ENCODE peak calls at places on chromosome 15, in ten cellular contexts. One of them, this sample, is unnamed.

GRCh38 chr15:42937143-42937542 is 16.6 kb upstream of the TTBK2 start:
- DNase-seq in stomach: no peak
- DNase-seq in cardiac muscle cell: no peak
- DNase-seq in hepatocyte: no peak
- DNase-seq in upper lobe of right lung: no peak
- DNase-seq in MM.1S: no peak
- DNase-seq in right atrium auricular region: no peak
- DNase-seq in HFF-Myc: no peak
- DNase-seq in ovary: no peak
- DNase-seq in body of pancreas: no peak
- DNase-seq in this sample: no peak

GRCh38 chr15:100284701-100285100 is 57.1 kb downstream of the ADAMTS17 start:
- DNase-seq in MM.1S: no peak
- DNase-seq in stomach: peak
- DNase-seq in ovary: peak
- DNase-seq in right atrium auricular region: no peak
- DNase-seq in cardiac muscle cell: peak
- DNase-seq in HFF-Myc: no peak
- DNase-seq in body of pancreas: peak
- DNase-seq in hepatocyte: peak
- DNase-seq in upper lobe of right lung: peak
- DNase-seq in this sample: no peak

GRCh38 chr15:83475551-83475950 is 28.4 kb downstream of the SH3GL3 start:
- DNase-seq in upper lobe of right lung: no peak
- DNase-seq in MM.1S: no peak
- DNase-seq in body of pancreas: no peak
- DNase-seq in stomach: no peak
- DNase-seq in ovary: no peak
- DNase-seq in hepatocyte: no peak
- DNase-seq in right atrium auricular region: no peak
- DNase-seq in HFF-Myc: no peak
- DNase-seq in cardiac muscle cell: peak
- DNase-seq in this sample: no peak

GRCh38 chr15:70266412-70267089 is 168.8 kb upstream of the TLE3 start:
- DNase-seq in right atrium auricular region: peak
- DNase-seq in ovary: peak
- DNase-seq in upper lobe of right lung: peak
- DNase-seq in HFF-Myc: no peak
- DNase-seq in body of pancreas: peak
- DNase-seq in cardiac muscle cell: peak
- DNase-seq in hepatocyte: no peak
- DNase-seq in MM.1S: no peak
- DNase-seq in stomach: peak
- DNase-seq in this sample: no peak

GRCh38 chr15:94403246-94403824 is 172.0 kb downstream of the MCTP2 start:
- DNase-seq in body of pancreas: no peak
- DNase-seq in HFF-Myc: no peak
- DNase-seq in right atrium auricular region: no peak
- DNase-seq in upper lobe of right lung: no peak
- DNase-seq in stomach: no peak
- DNase-seq in cardiac muscle cell: no peak
- DNase-seq in MM.1S: no peak
- DNase-seq in ovary: no peak
- DNase-seq in hepatocyte: no peak
- DNase-seq in this sample: no peak

GRCh38 chr15:90407871-90408317 is 19.9 kb downstream of the IQGAP1 start:
- DNase-seq in ovary: no peak
- DNase-seq in body of pancreas: no peak
- DNase-seq in stomach: no peak
- DNase-seq in hepatocyte: peak
- DNase-seq in upper lobe of right lung: no peak
- DNase-seq in HFF-Myc: no peak
- DNase-seq in MM.1S: no peak
- DNase-seq in cardiac muscle cell: peak
- DNase-seq in right atrium auricular region: no peak
- DNase-seq in this sample: peak

GRCh38 chr15:68503791-68504720 is 72.1 kb upstream of the ITGA11 start:
- DNase-seq in cardiac muscle cell: peak
- DNase-seq in upper lobe of right lung: no peak
- DNase-seq in right atrium auricular region: no peak
- DNase-seq in stomach: no peak
- DNase-seq in ovary: no peak
- DNase-seq in hepatocyte: no peak
- DNase-seq in HFF-Myc: no peak
- DNase-seq in body of pancreas: no peak
- DNase-seq in MM.1S: no peak
- DNase-seq in this sample: no peak

GRCh38 chr15:66163553-66163952 is 90.0 kb downstream of the MEGF11 start:
- DNase-seq in body of pancreas: no peak
- DNase-seq in hepatocyte: no peak
- DNase-seq in right atrium auricular region: no peak
- DNase-seq in MM.1S: no peak
- DNase-seq in ovary: no peak
- DNase-seq in cardiac muscle cell: no peak
- DNase-seq in stomach: no peak
- DNase-seq in upper lobe of right lung: no peak
- DNase-seq in HFF-Myc: no peak
- DNase-seq in this sample: no peak

GRCh38 chr15:90231028-90232017 is 2.4 kb downstream of the CIB1 start:
- DNase-seq in MM.1S: no peak
- DNase-seq in upper lobe of right lung: peak
- DNase-seq in HFF-Myc: no peak
- DNase-seq in hepatocyte: no peak
- DNase-seq in stomach: peak
- DNase-seq in cardiac muscle cell: no peak
- DNase-seq in ovary: no peak
- DNase-seq in body of pancreas: peak
- DNase-seq in right atrium auricular region: no peak
- DNase-seq in this sample: no peak

GRCh38 chr15:51809457-51809856 is 20.0 kb upstream of the TMOD3 start:
- DNase-seq in right atrium auricular region: no peak
- DNase-seq in hepatocyte: no peak
- DNase-seq in stomach: no peak
- DNase-seq in HFF-Myc: no peak
- DNase-seq in ovary: no peak
- DNase-seq in body of pancreas: no peak
- DNase-seq in cardiac muscle cell: no peak
- DNase-seq in MM.1S: no peak
- DNase-seq in upper lobe of right lung: no peak
- DNase-seq in this sample: no peak

GRCh38 chr15:24076090-24076784 is 389.1 kb upstream of the NDN start:
- DNase-seq in hepatocyte: no peak
- DNase-seq in right atrium auricular region: no peak
- DNase-seq in cardiac muscle cell: no peak
- DNase-seq in stomach: no peak
- DNase-seq in body of pancreas: no peak
- DNase-seq in upper lobe of right lung: no peak
- DNase-seq in MM.1S: no peak
- DNase-seq in HFF-Myc: no peak
- DNase-seq in ovary: no peak
- DNase-seq in this sample: no peak

GRCh38 chr15:89419370-89419984 is 76.9 kb downstream of the RHCG start:
- DNase-seq in cardiac muscle cell: peak
- DNase-seq in upper lobe of right lung: no peak
- DNase-seq in right atrium auricular region: no peak
- DNase-seq in HFF-Myc: no peak
- DNase-seq in stomach: no peak
- DNase-seq in body of pancreas: peak
- DNase-seq in MM.1S: no peak
- DNase-seq in ovary: no peak
- DNase-seq in hepatocyte: peak
- DNase-seq in this sample: no peak

GRCh38 chr15:45606413-45606812 is 19.2 kb downstream of the BLOC1S6 start:
- DNase-seq in HFF-Myc: no peak
- DNase-seq in MM.1S: no peak
- DNase-seq in right atrium auricular region: no peak
- DNase-seq in stomach: no peak
- DNase-seq in body of pancreas: no peak
- DNase-seq in upper lobe of right lung: no peak
- DNase-seq in hepatocyte: no peak
- DNase-seq in ovary: no peak
- DNase-seq in cardiac muscle cell: no peak
- DNase-seq in this sample: no peak
- TF ChIP-seq CTCF in HFF-Myc: no peak
- TF ChIP-seq CTCF in MM.1S: no peak
- TF ChIP-seq CTCF in right atrium auricular region: no peak
- TF ChIP-seq CTCF in stomach: no peak
- TF ChIP-seq CTCF in body of pancreas: no peak
- TF ChIP-seq CTCF in upper lobe of right lung: no peak
- TF ChIP-seq CTCF in hepatocyte: no peak
- TF ChIP-seq CTCF in ovary: no peak
- TF ChIP-seq CTCF in cardiac muscle cell: no peak
- TF ChIP-seq CTCF in this sample: no peak

GRCh38 chr15:40593130-40593529 is 919 bp upstream of the KNL1 start:
- DNase-seq in stomach: no peak
- DNase-seq in right atrium auricular region: no peak
- DNase-seq in HFF-Myc: no peak
- DNase-seq in upper lobe of right lung: no peak
- DNase-seq in hepatocyte: no peak
- DNase-seq in body of pancreas: no peak
- DNase-seq in cardiac muscle cell: no peak
- DNase-seq in MM.1S: peak
- DNase-seq in ovary: no peak
- DNase-seq in this sample: no peak
- H3K4me3 ChIP-seq in stomach: no peak
- H3K4me3 ChIP-seq in right atrium auricular region: no peak
- H3K4me3 ChIP-seq in HFF-Myc: no peak
- H3K4me3 ChIP-seq in upper lobe of right lung: peak
- H3K4me3 ChIP-seq in hepatocyte: no peak
- H3K4me3 ChIP-seq in body of pancreas: no peak
- H3K4me3 ChIP-seq in cardiac muscle cell: no peak
- H3K4me3 ChIP-seq in MM.1S: no peak
- H3K4me3 ChIP-seq in ovary: no peak
- H3K4me3 ChIP-seq in this sample: no peak

GRCh38 chr15:39880718-39881387 is 39.2 kb downstream of the GPR176 start:
- DNase-seq in MM.1S: no peak
- DNase-seq in ovary: no peak
- DNase-seq in HFF-Myc: no peak
- DNase-seq in right atrium auricular region: no peak
- DNase-seq in stomach: no peak
- DNase-seq in upper lobe of right lung: no peak
- DNase-seq in hepatocyte: no peak
- DNase-seq in cardiac muscle cell: no peak
- DNase-seq in body of pancreas: no peak
- DNase-seq in this sample: no peak
- TF ChIP-seq CTCF in MM.1S: no peak
- TF ChIP-seq CTCF in ovary: no peak
- TF ChIP-seq CTCF in HFF-Myc: no peak
- TF ChIP-seq CTCF in right atrium auricular region: no peak
- TF ChIP-seq CTCF in stomach: no peak
- TF ChIP-seq CTCF in upper lobe of right lung: no peak
- TF ChIP-seq CTCF in hepatocyte: no peak
- TF ChIP-seq CTCF in cardiac muscle cell: no peak
- TF ChIP-seq CTCF in body of pancreas: no peak
- TF ChIP-seq CTCF in this sample: no peak

DNA sequence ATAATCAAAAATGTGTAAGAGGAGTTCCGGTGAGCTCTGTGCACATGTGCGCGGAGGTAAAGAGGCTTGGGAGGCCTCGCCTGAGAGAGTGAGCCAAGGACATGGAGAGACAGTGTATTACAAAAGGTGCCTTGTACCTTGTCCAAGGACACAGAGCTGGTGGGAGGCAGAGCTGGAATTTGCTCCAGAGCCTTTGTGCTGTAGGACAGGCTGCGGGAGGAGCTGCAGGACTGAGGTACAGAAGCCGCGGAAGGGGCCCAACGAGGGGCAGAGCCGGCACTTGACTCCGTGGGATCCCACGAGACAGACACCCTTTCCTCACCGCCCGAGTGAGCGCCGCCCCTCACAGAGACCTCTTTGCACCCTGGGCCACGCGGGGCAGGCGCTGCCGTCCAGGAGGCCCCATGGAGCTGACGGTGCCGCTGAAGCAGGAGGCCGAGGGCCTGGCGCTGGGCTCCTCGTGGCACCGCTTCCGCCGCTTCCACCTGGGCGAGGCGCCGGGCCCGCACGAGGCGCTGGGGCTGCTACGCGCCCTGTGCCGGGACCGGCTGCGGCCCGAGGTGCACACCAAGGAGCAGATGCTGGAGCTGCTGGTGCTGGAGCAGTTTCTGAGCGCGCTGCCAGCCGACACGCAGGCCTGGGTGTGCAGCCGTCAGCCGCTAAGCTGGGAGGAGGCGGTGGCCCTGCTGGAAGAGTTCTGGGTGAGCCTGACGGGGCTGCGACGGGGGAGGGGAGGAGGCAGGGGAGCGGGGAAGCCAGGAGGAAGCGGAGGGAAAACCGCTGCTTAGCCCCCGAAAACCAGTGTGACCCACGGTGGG is 68.7 kb downstream of the SLTM start:
- DNase-seq in stomach: peak
- DNase-seq in HFF-Myc: no peak
- DNase-seq in MM.1S: no peak
- DNase-seq in upper lobe of right lung: peak
- DNase-seq in right atrium auricular region: no peak
- DNase-seq in hepatocyte: peak
- DNase-seq in ovary: peak
- DNase-seq in body of pancreas: peak
- DNase-seq in cardiac muscle cell: peak
- DNase-seq in this sample: no peak
- H3K4me3 ChIP-seq in stomach: peak
- H3K4me3 ChIP-seq in HFF-Myc: no peak
- H3K4me3 ChIP-seq in MM.1S: no peak
- H3K4me3 ChIP-seq in upper lobe of right lung: peak
- H3K4me3 ChIP-seq in right atrium auricular region: peak
- H3K4me3 ChIP-seq in hepatocyte: no peak
- H3K4me3 ChIP-seq in ovary: peak
- H3K4me3 ChIP-seq in body of pancreas: no peak
- H3K4me3 ChIP-seq in cardiac muscle cell: no peak
- H3K4me3 ChIP-seq in this sample: no peak

DNA sequence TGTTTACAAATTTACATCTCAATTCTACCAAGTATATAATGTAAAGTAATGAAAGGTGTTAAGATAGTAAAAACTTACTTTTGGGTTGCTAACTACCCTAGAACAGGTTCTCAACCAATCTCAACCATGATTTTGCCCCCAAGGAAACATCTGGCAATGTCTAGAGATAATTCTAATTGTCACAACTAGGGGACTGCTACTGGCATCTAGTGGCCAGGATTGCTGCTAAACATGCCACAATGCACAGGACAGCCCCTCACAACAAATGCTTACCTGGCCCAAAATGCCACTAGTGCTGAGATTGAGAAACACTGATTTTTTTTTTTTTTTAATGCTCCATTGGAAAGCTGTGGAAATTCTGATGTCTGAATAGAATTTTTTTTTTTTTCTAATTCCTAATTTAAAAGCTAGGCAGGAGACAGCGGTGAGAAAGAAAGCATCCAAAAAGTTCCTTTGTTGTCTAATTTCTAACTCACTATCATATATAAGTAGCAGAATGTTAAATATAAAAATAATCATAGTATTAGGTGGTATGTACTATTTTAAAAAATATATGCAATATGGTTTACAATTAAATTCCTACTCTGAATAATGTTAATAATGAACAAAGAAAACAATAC is 81.5 kb downstream of the TJP1 start:
- DNase-seq in cardiac muscle cell: no peak
- DNase-seq in HFF-Myc: no peak
- DNase-seq in hepatocyte: no peak
- DNase-seq in right atrium auricular region: no peak
- DNase-seq in ovary: no peak
- DNase-seq in MM.1S: peak
- DNase-seq in stomach: no peak
- DNase-seq in upper lobe of right lung: no peak
- DNase-seq in body of pancreas: no peak
- DNase-seq in this sample: no peak
- TF ChIP-seq CTCF in cardiac muscle cell: peak
- TF ChIP-seq CTCF in HFF-Myc: peak
- TF ChIP-seq CTCF in hepatocyte: peak
- TF ChIP-seq CTCF in right atrium auricular region: no peak
- TF ChIP-seq CTCF in ovary: no peak
- TF ChIP-seq CTCF in MM.1S: peak
- TF ChIP-seq CTCF in stomach: no peak
- TF ChIP-seq CTCF in upper lobe of right lung: no peak
- TF ChIP-seq CTCF in body of pancreas: peak
- TF ChIP-seq CTCF in this sample: no peak

This sample was measured in AG09309.